ENCODE peak calls at places on chromosomes 11 and 22, in six cellular contexts. P, D, J, L, X and M are unnamed samples.

GRCh38 chr22:39700565-39700964 is 130.0 kb downstream of the CACNA1I start:
- DNase-seq in L (no peak), D (no peak), J (no peak), X (no peak), P (no peak), M (no peak)

GRCh38 chr22:19959587-19960490 is 18.2 kb upstream of the TXNRD2 start:
- DNase-seq in P (no peak), X (no peak), L (no peak), D (no peak), J (no peak), M (no peak)

GRCh38 chr11:123590296-123590912 is 64.0 kb downstream of the SCN3B start:
- DNase-seq in J (peak), L (peak), D (peak), P (peak), X (no peak), M (no peak)

GRCh38 chr11:28232649-28233048 is 124.5 kb downstream of the METTL15 start:
- DNase-seq in P (no peak), D (no peak), J (no peak), X (no peak), L (no peak), M (no peak)

GRCh38 chr11:57641426-57641825 is 8.3 kb downstream of the YPEL4 start:
- DNase-seq in X (peak), L (no peak), J (peak), D (peak), P (peak), M (peak)

GRCh38 chr11:76791861-76792260 is 8.7 kb downstream of the TSKU start:
- DNase-seq in X (no peak), P (no peak), L (no peak), J (no peak), D (peak), M (no peak)

GRCh38 chr11:130042093-130042591 is 27.6 kb upstream of the APLP2 start:
- DNase-seq in L (peak), X (no peak), D (peak), P (no peak), J (peak), M (no peak)

GRCh38 chr11:75286826-75287465 is 46.4 kb downstream of the TPBGL start:
- DNase-seq in L (no peak), X (no peak), P (no peak), J (no peak), D (peak), M (no peak)

GRCh38 chr22:20628081-20628939 is 120.9 kb downstream of the MED15 start:
- DNase-seq in L (no peak), X (no peak), J (no peak), P (no peak), D (no peak), M (no peak)

GRCh38 chr11:69284081-69284511 is 9.9 kb upstream of the MYEOV start:
- DNase-seq in X (no peak), P (no peak), D (peak), J (no peak), L (no peak), M (no peak)

GRCh38 chr11:11135820-11136476 is 217.1 kb downstream of the CSNK2A3 start:
- DNase-seq in D (no peak), J (peak), P (no peak), X (no peak), L (no peak), M (no peak)

GRCh38 chr11:83717551-83717950 is 431.4 kb upstream of the CCDC90B start:
- DNase-seq in J (no peak), L (no peak), D (no peak), X (no peak), P (no peak), M (no peak)

GRCh38 chr22:48940266-48940987 is 887.2 kb downstream of the BRD1 start:
- DNase-seq in P (no peak), X (no peak), J (no peak), D (no peak), L (no peak), M (no peak)

GRCh38 chr11:118789501-118790356 is 1.2 kb downstream of the DDX6 start:
- DNase-seq in P (no peak), L (no peak), X (no peak), D (peak), J (peak), M (peak)

GRCh38 chr22:33723915-33724314 is 196.4 kb downstream of the LARGE1 start:
- DNase-seq in X (no peak), L (no peak), P (no peak), D (no peak), J (no peak), M (peak)

GRCh38 chr22:27846910-27847309 is 45.4 kb upstream of the MN1 start:
- DNase-seq in P (no peak), D (no peak), X (no peak), L (no peak), J (no peak), M (no peak)

GRCh38 chr11:78354741-78355705 is 62.6 kb downstream of the GAB2 start:
- DNase-seq in P (no peak), L (no peak), X (no peak), D (peak), J (no peak), M (no peak)

GRCh38 chr22:38737302-38738060 is 18.3 kb downstream of the SUN2 start:
- DNase-seq in J (no peak), P (no peak), X (no peak), L (no peak), D (no peak), M (no peak)

GRCh38 chr22:29369460-29369859 is 18.9 kb downstream of the AP1B1 start:
- DNase-seq in P (no peak), L (peak), D (peak), J (no peak), X (no peak), M (peak)

GRCh38 chr11:2202071-2202899 is 30.7 kb upstream of the TH start:
- DNase-seq in P (peak), L (no peak), X (no peak), D (no peak), J (peak), M (no peak)

GRCh38 chr11:19714387-19715363 is 2.0 kb downstream of the NAV2 start:
- DNase-seq in P (no peak), L (no peak), X (no peak), J (no peak), D (peak), M (no peak)

GRCh38 chr11:133306019-133306418 is 226.3 kb downstream of the OPCML start:
- DNase-seq in L (no peak), D (no peak), J (no peak), X (no peak), P (no peak), M (no peak)

GRCh38 chr22:39519681-39520053 is 695 bp upstream of the ATF4 start:
- DNase-seq in D (peak), X (peak), J (peak), P (peak), L (no peak), M (no peak)

GRCh38 chr22:19108807-19109197 is 13.4 kb downstream of the DGCR2 start:
- DNase-seq in D (no peak), L (no peak), J (no peak), P (no peak), X (no peak), M (no peak)